ENCODE peak calls at places on chromosome X, in seven cellular contexts. L is left cardiac atrium; N is lower lobe of right lung; T is posterior cingulate gyrus; G is testis; O is CD4-positive, alpha-beta T cell; J is H9. A is an unnamed sample.

GRCh38 chrX:85327060-85327333 is 52.5 kb downstream of the POF1B start:
- DNase-seq in O (no peak), N (peak), L (no peak), T (no peak), J (peak), G (no peak), A (no peak)

GRCh38 chrX:47217121-47217851 is 1.2 kb upstream of the CDK16 start:
- DNase-seq in N (peak), J (peak), T (no peak), G (no peak), O (no peak), L (peak), A (no peak)

GRCh38 chrX:35115205-35115604 is 172.6 kb downstream of the FAM47B start:
- DNase-seq in T (no peak), L (no peak), O (no peak), G (no peak), N (no peak), J (no peak), A (no peak)

GRCh38 chrX:55007633-55008032 is 7.5 kb downstream of the APEX2 start:
- DNase-seq in J (no peak), N (no peak), O (no peak), G (no peak), L (peak), T (no peak), A (no peak)

GRCh38 chrX:103533428-103534216 is 14.3 kb upstream of the RAB40A start:
- DNase-seq in T (peak), G (peak), L (peak), J (peak), N (peak), O (peak), A (no peak)

GRCh38 chrX:43860646-43861370 is 21.4 kb downstream of the MAOB start:
- DNase-seq in J (no peak), L (no peak), N (no peak), O (no peak), T (no peak), G (no peak), A (no peak)

GRCh38 chrX:102858826-102859627 is 78.0 kb upstream of the RAB40AL start:
- DNase-seq in N (no peak), O (no peak), L (no peak), J (peak), G (no peak), T (no peak), A (no peak)

GRCh38 chrX:1392376-1393130 is 640 bp upstream of the SLC25A6 start:
- DNase-seq in J (peak), L (peak), N (no peak), O (no peak), T (peak), G (peak), A (peak)

GRCh38 chrX:47898024-47898423 is 61.3 kb downstream of the ZNF81 start:
- DNase-seq in J (no peak), N (no peak), O (no peak), G (no peak), L (no peak), T (no peak), A (no peak)

GRCh38 chrX:118698516-118699247 is 28.7 kb upstream of the IL13RA1 start:
- DNase-seq in L (no peak), J (no peak), O (no peak), G (no peak), T (no peak), N (no peak), A (no peak)

GRCh38 chrX:24020280-24020876 is 6.6 kb downstream of the KLHL15 start:
- DNase-seq in O (no peak), N (no peak), L (no peak), T (no peak), G (no peak), J (no peak), A (no peak)

GRCh38 chrX:1906028-1906427 is 291.2 kb downstream of the ASMT start:
- DNase-seq in N (no peak), L (no peak), T (no peak), J (no peak), G (no peak), O (no peak), A (no peak)

GRCh38 chrX:105495376-105495775 is 274.9 kb upstream of the TEX13A start:
- DNase-seq in G (no peak), L (no peak), N (no peak), O (no peak), T (no peak), J (no peak), A (no peak)

GRCh38 chrX:82218361-82218760 is 1016.5 kb downstream of the SH3BGRL start:
- DNase-seq in N (no peak), G (no peak), J (no peak), T (no peak), L (no peak), O (no peak), A (no peak)

GRCh38 chrX:132393090-132393884 is 95.6 kb downstream of the MBNL3 start:
- DNase-seq in L (no peak), G (no peak), N (no peak), O (no peak), J (no peak), T (no peak), A (no peak)

GRCh38 chrX:125378205-125378604 is 58.5 kb downstream of the TEX13C start:
- DNase-seq in N (no peak), G (no peak), L (no peak), T (no peak), J (no peak), O (no peak), A (no peak)

GRCh38 chrX:45851434-45851991 is 650.8 kb upstream of the DIPK2B start:
- DNase-seq in T (no peak), N (peak), O (peak), J (peak), G (peak), L (peak), A (peak)

GRCh38 chrX:93538575-93538974 is 134.8 kb downstream of the NAP1L3 start:
- DNase-seq in O (no peak), N (no peak), J (no peak), L (no peak), T (no peak), G (no peak), A (no peak)

GRCh38 chrX:136250191-136251041 is 784 bp downstream of the MAP7D3 start:
- DNase-seq in J (no peak), L (no peak), T (no peak), N (no peak), O (no peak), G (peak), A (no peak)

GRCh38 chrX:120749141-120749846 is 119.4 kb upstream of the C1GALT1C1 start:
- DNase-seq in O (no peak), J (no peak), N (no peak), G (no peak), L (no peak), T (no peak), A (no peak)

GRCh38 chrX:46630141-46630540 is 56.6 kb downstream of the CHST7 start:
- DNase-seq in N (no peak), J (no peak), O (no peak), G (no peak), L (no peak), T (no peak), A (no peak)

GRCh38 chrX:71492086-71493065 is 40.5 kb upstream of the OGT start:
- DNase-seq in G (peak), L (peak), J (no peak), T (no peak), N (peak), O (peak), A (peak)

GRCh38 chrX:130728208-130728607 is 174.8 kb downstream of the ENOX2 start:
- DNase-seq in J (no peak), N (no peak), L (no peak), O (no peak), T (no peak), G (no peak), A (no peak)

GRCh38 chrX:133921764-133922389 is 63.5 kb downstream of the GPC3 start:
- DNase-seq in L (peak), T (peak), G (peak), N (peak), O (peak), J (peak), A (no peak)

GRCh38 chrX:276588-277171 is 4.5 kb upstream of the PLCXD1 start:
- DNase-seq in O (no peak), L (no peak), T (no peak), J (no peak), G (no peak), N (peak), A (peak)

GRCh38 chrX:122850326-122850725 is 333.8 kb upstream of the GRIA3 start:
- DNase-seq in J (no peak), L (no peak), T (no peak), O (no peak), G (no peak), N (no peak), A (no peak)

GRCh38 chrX:6460893-6461490 is 73.9 kb downstream of the VCX3A start:
- DNase-seq in O (no peak), J (no peak), L (no peak), G (no peak), N (no peak), T (no peak), A (no peak)

GRCh38 chrX:30261012-30261411 is 14.1 kb downstream of the MAGEB1 start:
- DNase-seq in G (no peak), T (no peak), O (no peak), L (no peak), J (no peak), N (no peak), A (no peak)

GRCh38 chrX:15882704-15883539 is 28.3 kb upstream of the AP1S2 start:
- DNase-seq in O (no peak), G (no peak), T (no peak), L (no peak), J (no peak), N (no peak), A (no peak)

GRCh38 chrX:112837531-112837930 is 3.1 kb downstream of the AMOT start:
- DNase-seq in L (no peak), J (no peak), G (no peak), T (no peak), O (no peak), N (no peak), A (no peak)